ENCODE peak calls at places on chromosome 6, in nine cellular contexts. L is Peyer's patch; R is ovary; K is breast epithelium; V is fibroblast of lung; N is pancreas; F is CD8-positive, alpha-beta T cell; D is endodermal cell; W is sigmoid colon. A is an unnamed sample.

GRCh38 chr6:41373919-41374617 is 38.7 kb downstream of the NCR2 start:
- DNase-seq in L (no peak), R (no peak), K (no peak), V (peak; percentile 15), N (no peak), F (no peak), D (peak; percentile 88), W (no peak), A (peak; percentile 22)

GRCh38 chr6:33199687-33200233 is 705 bp downstream of the RXRB start:
- DNase-seq in L (no peak), R (no peak), K (no peak), V (peak; percentile 59), N (no peak), F (peak; percentile 62), D (peak; percentile 95), W (peak; percentile 86), A (no peak)

GRCh38 chr6:106974999-106975698 is 620 bp upstream of the CD24 start:
- DNase-seq in L (peak; percentile 79), R (peak; percentile 36), K (peak; percentile 69), V (peak; percentile 47), N (peak; percentile 77), F (no peak), D (peak; percentile 87), W (no peak), A (no peak)

GRCh38 chr6:82775361-82775760 is 290.3 kb downstream of the UBE3D start:
- DNase-seq in L (no peak), R (no peak), K (no peak), V (peak; percentile 24), N (no peak), F (no peak), D (no peak), W (no peak), A (no peak)

GRCh38 chr6:78910611-78911134 is 43.3 kb downstream of the IRAK1BP1 start:
- DNase-seq in L (peak; percentile 47), R (no peak), K (no peak), V (peak; percentile 25), N (peak; percentile 13), F (no peak), D (peak; percentile 84), W (no peak), A (no peak)

GRCh38 chr6:147834377-147834776 is 325.9 kb downstream of the SAMD5 start:
- DNase-seq in L (no peak), R (no peak), K (no peak), V (no peak), N (no peak), F (no peak), D (no peak), W (no peak), A (no peak)

GRCh38 chr6:80771941-80772340 is 665.5 kb downstream of the BCKDHB start:
- DNase-seq in L (no peak), R (no peak), K (no peak), V (peak; percentile 42), N (no peak), F (no peak), D (peak; percentile 82), W (no peak), A (no peak)

GRCh38 chr6:18823782-18824386 is 436.7 kb downstream of the RNF144B start:
- DNase-seq in L (no peak), R (no peak), K (no peak), V (peak; percentile 1), N (peak; percentile 17), F (no peak), D (peak; percentile 94), W (no peak), A (no peak)

GRCh38 chr6:85461806-85462185 is 11.9 kb downstream of the NT5E start:
- DNase-seq in L (no peak), R (no peak), K (no peak), V (no peak), N (no peak), F (no peak), D (peak; percentile 33), W (no peak), A (no peak)

GRCh38 chr6:85462673-85463072 is 12.8 kb downstream of the NT5E start:
- DNase-seq in L (no peak), R (no peak), K (no peak), V (no peak), N (no peak), F (no peak), D (no peak), W (no peak), A (no peak)

GRCh38 chr6:85459224-85459901 is 9.5 kb downstream of the NT5E start:
- DNase-seq in L (no peak), R (no peak), K (no peak), V (peak; percentile 94), N (no peak), F (no peak), D (no peak), W (no peak), A (no peak)

GRCh38 chr6:85460154-85460950 is 10.5 kb downstream of the NT5E start:
- DNase-seq in L (no peak), R (no peak), K (no peak), V (no peak), N (no peak), F (no peak), D (peak; percentile 36), W (no peak), A (no peak)

GRCh38 chr6:85460951-85461805 is 11.3 kb downstream of the NT5E start:
- DNase-seq in L (peak; percentile 63), R (peak; percentile 66), K (no peak), V (peak; percentile 82), N (no peak), F (peak; percentile 68), D (no peak), W (no peak), A (peak; percentile 51)
- H3K4me1 ChIP-seq in L (peaks cover 7% of the 10 kb centered on the region), R (peaks cover 23% of the 10 kb centered on the region), K (peaks cover 16% of the 10 kb centered on the region), V (peaks cover 67% of the 10 kb centered on the region), N (no peaks in the 10 kb centered on the region), F (peaks cover 100% of the 10 kb centered on the region), D (no peaks in the 10 kb centered on the region), W (peaks cover 42% of the 10 kb centered on the region), A (peaks cover 9% of the 10 kb centered on the region)

GRCh38 chr6:156994215-156995076 is 217.3 kb downstream of the ARID1B start:
- DNase-seq in L (no peak), R (no peak), K (no peak), V (no peak), N (no peak), F (no peak), D (peak; percentile 49), W (no peak), A (no peak)

GRCh38 chr6:156995502-156995901 is 218.3 kb downstream of the ARID1B start:
- DNase-seq in L (no peak), R (no peak), K (no peak), V (no peak), N (no peak), F (no peak), D (no peak), W (no peak), A (no peak)

GRCh38 chr6:156991971-156992370 is 214.8 kb downstream of the ARID1B start:
- DNase-seq in L (no peak), R (no peak), K (no peak), V (peak; percentile 8), N (no peak), F (no peak), D (no peak), W (no peak), A (no peak)

GRCh38 chr6:156992396-156992795 is 215.2 kb downstream of the ARID1B start:
- DNase-seq in L (no peak), R (peak; percentile 69), K (no peak), V (no peak), N (no peak), F (no peak), D (peak; percentile 43), W (no peak), A (no peak)

GRCh38 chr6:156993713-156994112 is 216.5 kb downstream of the ARID1B start:
- DNase-seq in L (no peak), R (no peak), K (no peak), V (no peak), N (no peak), F (no peak), D (no peak), W (no peak), A (no peak)
- H3K4me1 ChIP-seq in L (no peaks in the 10 kb centered on the region), R (peaks cover 6% of the 10 kb centered on the region), K (no peaks in the 10 kb centered on the region), V (peaks cover 6% of the 10 kb centered on the region), N (no peaks in the 10 kb centered on the region), F (no peaks in the 10 kb centered on the region), D (peaks cover 13% of the 10 kb centered on the region), W (peaks cover 21% of the 10 kb centered on the region), A (no peaks in the 10 kb centered on the region)

GRCh38 chr6:146543940-146544661 is 468 bp downstream of the RAB32 start:
- DNase-seq in L (peak; percentile 67), R (no peak), K (peak; percentile 51), V (peak; percentile 63), N (no peak), F (no peak), D (peak; percentile 81), W (peak; percentile 70), A (peak; percentile 20)

GRCh38 chr6:146545608-146546007 is 2.0 kb downstream of the RAB32 start:
- DNase-seq in L (no peak), R (no peak), K (no peak), V (peak; percentile 86), N (no peak), F (no peak), D (no peak), W (no peak), A (no peak)

GRCh38 chr6:146547889-146548288 is 4.3 kb downstream of the RAB32 start:
- DNase-seq in L (no peak), R (no peak), K (no peak), V (no peak), N (no peak), F (no peak), D (no peak), W (no peak), A (no peak)

GRCh38 chr6:146544783-146545182 is 1.1 kb downstream of the RAB32 start:
- DNase-seq in L (no peak), R (no peak), K (no peak), V (peak; percentile 62), N (no peak), F (no peak), D (peak; percentile 48), W (peak; percentile 55), A (no peak)

GRCh38 chr6:146546440-146546839 is 2.8 kb downstream of the RAB32 start:
- DNase-seq in L (no peak), R (no peak), K (no peak), V (peak; percentile 92), N (no peak), F (no peak), D (no peak), W (no peak), A (no peak)
- H3K4me1 ChIP-seq in L (no peaks in the 10 kb centered on the region), R (peaks cover 6% of the 10 kb centered on the region), K (no peaks in the 10 kb centered on the region), V (peaks cover 6% of the 10 kb centered on the region), N (no peaks in the 10 kb centered on the region), F (no peaks in the 10 kb centered on the region), D (no peaks in the 10 kb centered on the region), W (peaks cover 24% of the 10 kb centered on the region), A (no peaks in the 10 kb centered on the region)

GRCh38 chr6:143555582-143555981 is 44.1 kb upstream of the FUCA2 start:
- DNase-seq in L (no peak), R (no peak), K (no peak), V (no peak), N (no peak), F (no peak), D (no peak), W (no peak), A (no peak)

GRCh38 chr6:143553337-143553736 is 41.8 kb upstream of the FUCA2 start:
- DNase-seq in L (no peak), R (no peak), K (no peak), V (no peak), N (no peak), F (no peak), D (no peak), W (no peak), A (no peak)

GRCh38 chr6:143559101-143559500 is 47.6 kb upstream of the FUCA2 start:
- DNase-seq in L (no peak), R (no peak), K (no peak), V (no peak), N (no peak), F (no peak), D (no peak), W (no peak), A (no peak)

GRCh38 chr6:143556529-143556928 is 45.0 kb upstream of the FUCA2 start:
- DNase-seq in L (no peak), R (no peak), K (no peak), V (peak; percentile 93), N (no peak), F (no peak), D (peak; percentile 66), W (no peak), A (no peak)

GRCh38 chr6:143555071-143555492 is 43.6 kb upstream of the FUCA2 start:
- DNase-seq in L (no peak), R (no peak), K (no peak), V (peak; percentile 19), N (no peak), F (no peak), D (no peak), W (no peak), A (no peak)
- H3K4me1 ChIP-seq in L (no peaks in the 10 kb centered on the region), R (no peaks in the 10 kb centered on the region), K (no peaks in the 10 kb centered on the region), V (peaks cover 7% of the 10 kb centered on the region), N (no peaks in the 10 kb centered on the region), F (peaks cover 12% of the 10 kb centered on the region), D (peaks cover 24% of the 10 kb centered on the region), W (no peaks in the 10 kb centered on the region), A (peaks cover 20% of the 10 kb centered on the region)